ENCODE peak calls at places on chromosomes 11 and 22, in six cellular contexts. One of them, this sample, is unnamed.
A peak's percentile ranks its signal among the peaks of the same experiment; 100 is the strongest.

GRCh38 chr22:31944700-31945477 is 554 bp downstream of the YWHAH start:
- DNase-seq in HFF-Myc: no peak
- DNase-seq in MM.1S: peak; percentile 30
- DNase-seq in sciatic nerve: peak; percentile 79
- DNase-seq in ecto neural progenitor cell: no peak
- DNase-seq in Peyer's patch: peak; percentile 54
- DNase-seq in this sample: no peak

GRCh38 chr22:46660604-46661201 is 40.5 kb downstream of the GRAMD4 start:
- DNase-seq in HFF-Myc: no peak
- DNase-seq in MM.1S: no peak
- DNase-seq in sciatic nerve: no peak
- DNase-seq in ecto neural progenitor cell: no peak
- DNase-seq in Peyer's patch: peak; percentile 87
- DNase-seq in this sample: no peak

GRCh38 chr11:12066056-12066798 is 44.2 kb upstream of the MICAL2 start:
- DNase-seq in HFF-Myc: peak; percentile 67
- DNase-seq in MM.1S: no peak
- DNase-seq in sciatic nerve: no peak
- DNase-seq in ecto neural progenitor cell: no peak
- DNase-seq in Peyer's patch: no peak
- DNase-seq in this sample: peak; percentile 95

GRCh38 chr22:27257987-27258386 is 543.6 kb downstream of the MN1 start:
- DNase-seq in HFF-Myc: no peak
- DNase-seq in MM.1S: no peak
- DNase-seq in sciatic nerve: no peak
- DNase-seq in ecto neural progenitor cell: no peak
- DNase-seq in Peyer's patch: no peak
- DNase-seq in this sample: no peak

GRCh38 chr11:112881461-112881860 is 79.8 kb upstream of the NCAM1 start:
- DNase-seq in HFF-Myc: no peak
- DNase-seq in MM.1S: no peak
- DNase-seq in sciatic nerve: peak; percentile 71
- DNase-seq in ecto neural progenitor cell: peak; percentile 92
- DNase-seq in Peyer's patch: no peak
- DNase-seq in this sample: no peak

GRCh38 chr22:28442264-28442950 is 237.2 kb downstream of the TTC28 start:
- DNase-seq in HFF-Myc: no peak
- DNase-seq in MM.1S: peak; percentile 50
- DNase-seq in sciatic nerve: peak; percentile 82
- DNase-seq in ecto neural progenitor cell: peak; percentile 87
- DNase-seq in Peyer's patch: peak; percentile 85
- DNase-seq in this sample: no peak

GRCh38 chr11:107370390-107370789 is 87.2 kb downstream of the CWF19L2 start:
- DNase-seq in HFF-Myc: no peak
- DNase-seq in MM.1S: no peak
- DNase-seq in sciatic nerve: no peak
- DNase-seq in ecto neural progenitor cell: no peak
- DNase-seq in Peyer's patch: no peak
- DNase-seq in this sample: no peak

GRCh38 chr22:39263626-39264025 is 18.8 kb upstream of the PDGFB start:
- DNase-seq in HFF-Myc: no peak
- DNase-seq in MM.1S: no peak
- DNase-seq in sciatic nerve: no peak
- DNase-seq in ecto neural progenitor cell: no peak
- DNase-seq in Peyer's patch: no peak
- DNase-seq in this sample: no peak